ENCODE peak calls at places on chromosomes 6 and 20, in eight cellular contexts. R, B, O, G, I, Y, J and Z are unnamed samples.

GRCh38 chr20:6768228-6769185 is 1.0 kb downstream of the BMP2 start:
- DNase-seq in R (peak; percentile 3), B (no peak), O (peak; percentile 51), G (peak; percentile 25), I (peak; percentile 40), Y (no peak), J (no peak), Z (no peak)

GRCh38 chr6:165662671-165663282 is at the start of gene PDE10A:
- DNase-seq in R (peak; percentile 82), B (peak; percentile 19), O (peak; percentile 54), G (no peak), I (peak; percentile 76), Y (no peak), J (no peak), Z (no peak)

GRCh38 chr6:149750136-149750609 is 632 bp downstream of the PCMT1 start:
- DNase-seq in R (peak; percentile 48), B (peak; percentile 76), O (peak; percentile 67), G (peak; percentile 71), I (peak; percentile 60), Y (peak; percentile 15), J (peak; percentile 35), Z (no peak)

GRCh38 chr6:37705239-37706051 is 7.8 kb upstream of the MDGA1 start:
- DNase-seq in R (no peak), B (peak; percentile 97), O (peak; percentile 86), G (peak; percentile 82), I (peak; percentile 94), Y (peak; percentile 52), J (peak; percentile 88), Z (peak; percentile 85)

GRCh38 chr6:72657798-72658197 is 35.9 kb downstream of the KCNQ5 start:
- DNase-seq in R (peak; percentile 45), B (no peak), O (no peak), G (peak; percentile 64), I (no peak), Y (no peak), J (no peak), Z (no peak)

GRCh38 chr20:3786126-3786484 is 435 bp downstream of the CENPB start:
- DNase-seq in R (peak; percentile 54), B (peak; percentile 54), O (peak; percentile 61), G (peak; percentile 64), I (peak; percentile 74), Y (no peak), J (peak; percentile 4), Z (no peak)

GRCh38 chr6:106512048-106512957 is 117.0 kb downstream of the RTN4IP1 start:
- DNase-seq in R (peak; percentile 75), B (peak; percentile 20), O (no peak), G (peak; percentile 59), I (no peak), Y (no peak), J (no peak), Z (no peak)

GRCh38 chr6:101226677-101227135 is 166.8 kb upstream of the GRIK2 start:
- DNase-seq in R (peak; percentile 44), B (peak; percentile 74), O (no peak), G (peak; percentile 73), I (peak; percentile 63), Y (no peak), J (no peak), Z (no peak)

GRCh38 chr20:46520976-46521579 is 7.7 kb upstream of the ZNF334 start:
- DNase-seq in R (peak; percentile 52), B (peak; percentile 81), O (peak; percentile 63), G (peak; percentile 57), I (peak; percentile 84), Y (no peak), J (peak; percentile 38), Z (peak; percentile 42)

GRCh38 chr20:63682384-63683139 is 13.9 kb upstream of the TNFRSF6B start:
- DNase-seq in R (peak; percentile 98), B (no peak), O (peak; percentile 67), G (peak; percentile 99), I (peak; percentile 92), Y (no peak), J (no peak), Z (no peak)

GRCh38 chr6:52152070-52152423 is 34.1 kb upstream of the IL17A start:
- DNase-seq in R (no peak), B (no peak), O (no peak), G (no peak), I (no peak), Y (no peak), J (no peak), Z (no peak)

GRCh38 chr6:30720738-30721197 is 616 bp downstream of the TUBB start:
- DNase-seq in R (peak; percentile 58), B (peak; percentile 89), O (peak; percentile 60), G (peak; percentile 61), I (peak; percentile 41), Y (peak; percentile 16), J (no peak), Z (no peak)

GRCh38 chr6:99013145-99013544 is 65.4 kb upstream of the FBXL4 start:
- DNase-seq in R (peak; percentile 92), B (no peak), O (no peak), G (peak; percentile 92), I (peak; percentile 92), Y (no peak), J (no peak), Z (no peak)